ENCODE peak calls at places on chromosomes 12 and 14, in four cellular contexts. N, G, E and A are unnamed samples.
A peak's percentile ranks its signal among the peaks of the same experiment; 100 is the strongest.

GRCh38 chr14:72740966-72741835 is 152.7 kb downstream of the DPF3 start:
- DNase-seq in G (no peak), N (no peak), E (peak; percentile 90), A (no peak)

GRCh38 chr12:6903712-6904111 is 910 bp upstream of the LRRC23 start:
- DNase-seq in G (no peak), E (no peak), N (no peak), A (no peak)

GRCh38 chr12:73330584-73331351 is 1058.6 kb downstream of the TRHDE start:
- DNase-seq in G (no peak), N (no peak), E (no peak), A (no peak)

GRCh38 chr14:85512491-85512890 is 17.5 kb upstream of the FLRT2 start:
- DNase-seq in G (no peak), E (no peak), N (no peak), A (no peak)

GRCh38 chr12:6538420-6539275 is 4.3 kb downstream of the GAPDH start:
- DNase-seq in G (no peak), N (no peak), E (no peak), A (no peak)

GRCh38 chr14:82647088-82647697 is 1113.5 kb upstream of the SEL1L start:
- DNase-seq in E (no peak), G (no peak), N (no peak), A (no peak)

GRCh38 chr14:52852810-52853521 is 61.6 kb upstream of the GNPNAT1 start:
- DNase-seq in G (no peak), E (no peak), N (no peak), A (no peak)

GRCh38 chr14:63134801-63135200 is 69.4 kb upstream of the RHOJ start:
- DNase-seq in G (no peak), N (no peak), E (no peak), A (no peak)

GRCh38 chr14:28436821-28437220 is 329.8 kb upstream of the FOXG1 start:
- DNase-seq in E (no peak), N (no peak), G (no peak), A (no peak)

GRCh38 chr14:21275261-21275858 is 4.5 kb upstream of the RPGRIP1 start:
- DNase-seq in N (no peak), G (no peak), E (no peak), A (no peak)

GRCh38 chr12:5694759-5695409 is 250.2 kb downstream of the ANO2 start:
- DNase-seq in E (no peak), G (no peak), N (no peak), A (no peak)

GRCh38 chr12:56188116-56188785 is 1.0 kb downstream of the SMARCC2 start:
- DNase-seq in G (no peak), E (no peak), N (no peak), A (no peak)

GRCh38 chr12:121301876-121302275 is 5.4 kb upstream of the CAMKK2 start:
- DNase-seq in E (no peak), N (no peak), G (no peak), A (no peak)

GRCh38 chr12:123150804-123151678 is at the start of gene PITPNM2:
- DNase-seq in E (no peak), N (no peak), G (peak; percentile 30), A (no peak)

GRCh38 chr14:65238456-65238855 is 136.1 kb upstream of the MAX start:
- DNase-seq in G (no peak), N (no peak), E (no peak), A (no peak)

GRCh38 chr12:54040148-54040494 is 7.3 kb downstream of the HOXC5 start:
- DNase-seq in E (no peak), N (no peak), G (no peak), A (no peak)

GRCh38 chr12:109910969-109911348 is 10.9 kb downstream of the TCHP start:
- DNase-seq in E (no peak), G (no peak), N (no peak), A (no peak)

GRCh38 chr12:124646385-124647230 is 79.2 kb upstream of the NCOR2 start:
- DNase-seq in E (no peak), G (no peak), N (no peak), A (no peak)

GRCh38 chr12:108553799-108554198 is 7.2 kb downstream of the SART3 start:
- DNase-seq in N (no peak), E (peak; percentile 60), G (no peak), A (no peak)

GRCh38 chr12:60106207-60106606 is 510.4 kb downstream of the SLC16A7 start:
- DNase-seq in E (no peak), G (no peak), N (no peak), A (no peak)

GRCh38 chr12:109738878-109739665 is 25.4 kb downstream of the FAM222A start:
- DNase-seq in N (peak; percentile 50), E (no peak), G (peak; percentile 1), A (peak; percentile 24)

DNA sequence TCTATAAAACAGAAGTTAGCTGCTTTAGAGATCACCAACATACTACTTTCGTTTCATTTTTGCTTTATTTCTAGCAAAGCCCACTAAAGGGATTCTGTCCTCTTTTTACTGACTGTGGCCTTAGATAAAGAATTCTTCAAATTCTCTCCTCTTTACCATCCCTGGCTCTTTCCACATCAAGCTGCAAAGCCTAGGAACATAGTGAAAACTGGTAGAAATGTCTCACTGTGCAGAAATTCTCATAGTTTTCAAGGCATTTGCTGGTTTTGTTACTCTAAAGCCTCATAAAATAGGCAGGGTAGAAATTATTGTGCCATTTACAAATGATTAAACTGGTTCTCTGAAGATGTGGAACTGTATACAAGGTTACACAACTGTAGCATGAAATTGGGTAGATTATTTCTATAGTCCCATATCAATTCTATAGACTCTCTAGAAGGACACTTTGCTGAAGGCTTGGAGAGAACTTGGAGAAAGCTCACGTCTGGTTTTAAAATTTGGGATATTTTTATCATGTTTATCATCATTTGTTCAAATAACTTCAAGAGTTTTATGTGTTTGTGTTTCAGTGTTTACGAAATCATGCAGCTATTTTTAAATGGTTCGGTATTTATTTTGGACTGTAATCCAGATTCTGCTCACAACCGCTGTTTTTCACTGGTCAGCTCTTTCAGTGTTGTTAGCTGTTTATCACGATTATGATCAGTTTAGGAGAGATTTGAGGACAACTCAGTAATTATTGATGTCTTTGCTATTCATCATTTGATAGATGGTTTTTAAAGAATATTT is 36.8 kb upstream of the CSRP2 start:
- DNase-seq in G (no peak), N (no peak), E (no peak), A (no peak)
- H3K27ac ChIP-seq in G (no peak overlapping the region), N (no peak overlapping the region), E (no peak overlapping the region), A (no peak overlapping the region)

GRCh38 chr12:47517122-47517521 is 188.7 kb downstream of the RPAP3 start:
- DNase-seq in E (no peak), G (no peak), N (no peak), A (no peak)
- H3K9me3 ChIP-seq in E (peaks cover 7% of the 10 kb centered on the region), G (peaks cover 22% of the 10 kb centered on the region), N (no peaks in the 10 kb centered on the region), A (peaks cover 12% of the 10 kb centered on the region)

GRCh38 chr12:62613092-62613491 is 146.5 kb downstream of the MON2 start:
- DNase-seq in G (no peak), E (no peak), N (no peak), A (no peak)
- TF ChIP-seq POLR2A in G (no peak), E (no peak), N (no peak), A (no peak)

GRCh38 chr12:104480012-104480411 is 23.3 kb downstream of the CHST11 start:
- DNase-seq in N (no peak), G (no peak), E (no peak), A (no peak)

GRCh38 chr12:104478396-104479140 is 21.8 kb downstream of the CHST11 start:
- DNase-seq in E (no peak), G (no peak), N (no peak), A (no peak)

GRCh38 chr12:104479141-104479662 is 22.5 kb downstream of the CHST11 start:
- DNase-seq in E (no peak), N (no peak), G (no peak), A (no peak)

GRCh38 chr12:104475269-104475668 is 18.5 kb downstream of the CHST11 start:
- DNase-seq in N (no peak), E (no peak), G (no peak), A (no peak)

DNA sequence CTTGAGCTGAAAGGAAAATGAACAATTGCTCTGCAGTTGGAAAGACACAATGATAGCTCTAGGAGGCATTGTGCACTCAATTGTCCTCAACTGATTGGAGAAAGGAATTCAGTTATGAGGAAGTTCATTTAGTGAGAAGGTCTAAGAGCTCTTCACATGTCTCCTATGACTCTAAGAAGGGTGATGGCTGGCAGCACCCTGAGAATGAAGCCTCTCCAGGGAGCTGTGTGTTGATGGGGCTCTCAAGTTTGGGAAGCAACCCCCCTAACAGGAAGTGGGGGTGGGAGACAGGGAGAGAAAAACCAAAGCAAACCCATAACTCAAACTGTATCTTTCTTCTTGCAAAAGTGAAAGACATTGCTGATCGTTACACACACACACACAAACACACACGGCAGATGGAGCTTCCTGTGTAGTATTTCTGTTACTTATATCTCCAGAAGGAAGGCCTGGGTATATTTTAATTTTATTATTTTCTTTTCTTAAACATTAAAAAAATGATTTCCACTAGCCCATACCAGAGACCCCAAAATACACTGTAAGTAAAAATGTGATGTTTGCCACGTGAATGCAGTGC is 21.2 kb downstream of the CHST11 start:
- DNase-seq in G (no peak), N (no peak), E (no peak), A (no peak)
- H3K27ac ChIP-seq in G (no peak overlapping the region), N (no peak overlapping the region), E (no peak overlapping the region), A (no peak overlapping the region)

GRCh38 chr14:106846218-106846617 is 1319.8 kb downstream of the TMEM121 start:
- DNase-seq in G (no peak), N (no peak), E (no peak), A (no peak)

GRCh38 chr14:106843951-106844483 is 1317.6 kb downstream of the TMEM121 start:
- DNase-seq in G (no peak), E (no peak), N (no peak), A (peak; percentile 66)

GRCh38 chr14:106844608-106845285 is 1318.4 kb downstream of the TMEM121 start:
- DNase-seq in E (no peak), G (no peak), N (peak; percentile 82), A (peak; percentile 35)

GRCh38 chr14:106843376-106843775 is 1317.0 kb downstream of the TMEM121 start:
- DNase-seq in G (no peak), N (no peak), E (no peak), A (no peak)

DNA sequence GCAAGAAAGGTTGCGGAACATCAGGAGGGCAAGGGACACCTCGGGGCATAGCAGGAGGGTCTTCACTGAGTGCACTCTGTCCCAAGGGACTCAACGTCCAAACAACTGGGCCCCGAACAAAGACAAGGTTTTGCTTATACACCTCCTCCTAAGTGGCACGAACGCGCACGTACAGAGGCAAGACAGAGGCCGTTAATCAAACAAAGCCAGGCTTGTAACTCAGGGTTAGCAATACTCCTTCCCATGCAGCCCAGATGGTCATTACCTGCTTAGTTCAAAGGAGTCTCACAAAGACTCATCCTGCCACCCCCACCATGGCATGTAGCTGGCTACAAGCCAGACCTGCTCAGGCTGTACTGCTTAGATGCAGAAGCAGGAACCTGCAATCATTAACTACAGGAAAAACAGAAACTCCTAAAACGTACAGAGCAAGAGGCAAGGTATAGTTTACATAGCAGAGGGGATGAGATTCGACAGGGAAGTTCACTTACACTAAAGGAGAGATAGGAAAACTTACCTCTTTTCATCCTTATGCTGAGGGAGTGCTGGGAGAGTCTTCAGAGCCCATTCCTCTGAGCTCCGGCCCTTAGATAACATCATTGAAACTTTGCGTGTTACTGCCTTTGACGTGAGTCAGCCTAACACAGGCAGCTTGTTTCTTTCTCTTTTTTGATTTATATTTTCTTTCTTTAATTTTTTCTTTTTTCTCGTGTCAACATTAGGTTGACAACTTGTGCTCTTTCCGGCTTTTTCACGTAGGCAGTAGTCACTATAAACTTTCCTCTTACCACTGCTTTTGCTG is 1319.1 kb downstream of the TMEM121 start:
- DNase-seq in G (no peak), N (no peak), E (no peak), A (peak; percentile 49)
- H3K9me3 ChIP-seq in G (no peaks in the 10 kb centered on the region), N (no peaks in the 10 kb centered on the region), E (no peaks in the 10 kb centered on the region), A (no peaks in the 10 kb centered on the region)